ENCODE peak calls at places on chromosome 1, in four cellular contexts. L is SK-N-SH, B is A549, C is HepG2. F is an unnamed sample.

GRCh38 chr1:229563701-229564100 is 5.2 kb upstream of the ABCB10 start:
- DNase-seq in L (no peak), C (no peak), B (no peak), F (no peak)

GRCh38 chr1:6033986-6034749 is 11.5 kb upstream of the KCNAB2 start:
- DNase-seq in L (peak), B (no peak), C (peak), F (no peak)

GRCh38 chr1:47474278-47475193 is 36.7 kb downstream of the FOXD2 start:
- DNase-seq in C (no peak), B (no peak), L (peak), F (no peak)

GRCh38 chr1:209661081-209661480 is 8.9 kb upstream of the LAMB3 start:
- DNase-seq in C (no peak), L (no peak), B (no peak), F (no peak)

GRCh38 chr1:170253180-170253579 is 107.4 kb downstream of the NTMT2 start:
- DNase-seq in L (no peak), C (no peak), B (no peak), F (no peak)

GRCh38 chr1:180254496-180254819 is 24.4 kb downstream of the LHX4 start:
- DNase-seq in L (no peak), C (no peak), B (no peak), F (no peak)

GRCh38 chr1:36570478-36571060 is 87.9 kb upstream of the CSF3R start:
- DNase-seq in L (no peak), C (no peak), B (no peak), F (no peak)

GRCh38 chr1:14055442-14056225 is 355.6 kb downstream of the PRDM2 start:
- DNase-seq in C (no peak), L (no peak), B (no peak), F (no peak)

GRCh38 chr1:110916274-110916668 is 43.3 kb downstream of the CD53 start:
- DNase-seq in C (no peak), L (no peak), B (no peak), F (no peak)

GRCh38 chr1:1614204-1614953 is 921 bp upstream of the MIB2 start:
- DNase-seq in L (no peak), C (peak), B (no peak), F (no peak)

GRCh38 chr1:43835141-43836021 is 98.2 kb upstream of the ARTN start:
- DNase-seq in B (no peak), L (peak), C (no peak), F (no peak)

GRCh38 chr1:96559707-96560588 is 161.6 kb upstream of the PTBP2 start:
- DNase-seq in C (no peak), B (no peak), L (no peak), F (no peak)

GRCh38 chr1:48568501-48568900 is 96.5 kb upstream of the SPATA6 start:
- DNase-seq in C (no peak), B (no peak), L (no peak), F (no peak)

GRCh38 chr1:87064981-87065380 is 150.5 kb downstream of the HS2ST1 start:
- DNase-seq in B (no peak), L (no peak), C (no peak), F (no peak)

GRCh38 chr1:228647523-228648444 is 87.5 kb upstream of the RHOU start:
- DNase-seq in L (peak), C (peak), B (peak), F (no peak)

GRCh38 chr1:48109390-48110009 is 112.3 kb upstream of the TRABD2B start:
- DNase-seq in L (peak), B (no peak), C (peak), F (no peak)

GRCh38 chr1:197252981-197253380 is 15.1 kb upstream of the CRB1 start:
- DNase-seq in B (no peak), C (no peak), L (no peak), F (no peak)

GRCh38 chr1:7629465-7630195 is 141.5 kb upstream of the VAMP3 start:
- DNase-seq in L (peak), B (no peak), C (no peak), F (no peak)

GRCh38 chr1:109881906-109882287 is 28.8 kb upstream of the CSF1 start:
- DNase-seq in L (no peak), C (no peak), B (no peak), F (no peak)

GRCh38 chr1:9721606-9722377 is 70.3 kb downstream of the PIK3CD start:
- DNase-seq in C (peak), L (peak), B (peak), F (no peak)

GRCh38 chr1:92909321-92909720 is 51.9 kb downstream of the DIPK1A start:
- DNase-seq in L (no peak), B (no peak), C (no peak), F (no peak)

GRCh38 chr1:81731989-81732388 is 68.7 kb upstream of the ADGRL2 start:
- DNase-seq in C (no peak), B (no peak), L (no peak), F (no peak)

GRCh38 chr1:71738256-71738655 is 544.1 kb downstream of the NEGR1 start:
- DNase-seq in B (no peak), L (peak), C (no peak), F (no peak)

GRCh38 chr1:41496080-41497055 is 11.9 kb upstream of the EDN2 start:
- DNase-seq in C (peak), L (no peak), B (no peak), F (no peak)

GRCh38 chr1:153985984-153986761 is at the start of gene RAB13:
- DNase-seq in L (peak), B (peak), C (peak), F (no peak)

GRCh38 chr1:89754518-89754917 is 66.3 kb upstream of the LRRC8D start:
- DNase-seq in C (no peak), B (no peak), L (no peak), F (no peak)

GRCh38 chr1:248886237-248886895 is 19.7 kb upstream of the PGBD2 start:
- DNase-seq in B (no peak), C (no peak), L (no peak), F (no peak)

GRCh38 chr1:92277105-92277504 is 21.7 kb downstream of the GLMN start:
- DNase-seq in B (no peak), L (no peak), C (no peak), F (no peak)

GRCh38 chr1:214901718-214902117 is 180.8 kb upstream of the KCNK2 start:
- DNase-seq in C (no peak), L (no peak), B (no peak), F (no peak)

GRCh38 chr1:42379794-42380616 is 587 bp upstream of the RIMKLA start:
- DNase-seq in C (peak), B (peak), L (no peak), F (no peak)

GRCh38 chr1:152047954-152048640 is 11.3 kb upstream of the S100A11 start:
- DNase-seq in L (peak), B (peak), C (peak), F (peak)

GRCh38 chr1:152049291-152050073 is 12.7 kb upstream of the S100A11 start:
- DNase-seq in L (no peak), B (no peak), C (no peak), F (no peak)

GRCh38 chr1:152048641-152048970 is 11.8 kb upstream of the S100A11 start:
- DNase-seq in C (no peak), L (no peak), B (no peak), F (no peak)

GRCh38 chr1:152044386-152044785 is 7.6 kb upstream of the S100A11 start:
- DNase-seq in C (no peak), B (no peak), L (no peak), F (no peak)

GRCh38 chr1:152047607-152047953 is 10.8 kb upstream of the S100A11 start:
- DNase-seq in C (no peak), L (no peak), B (peak), F (no peak)
- TF ChIP-seq PBX3 in C (no peak), L (no peak), B (no peak), F (no peak)

GRCh38 chr1:157279157-157280140 is 141.3 kb upstream of the ETV3 start:
- DNase-seq in B (no peak), L (no peak), C (no peak), F (no peak)
- TF ChIP-seq PBX3 in B (no peak), L (no peak), C (no peak), F (no peak)

GRCh38 chr1:95201905-95202304 is 32.1 kb upstream of the RWDD3 start:
- DNase-seq in C (no peak), L (no peak), B (no peak), F (no peak)

GRCh38 chr1:95196017-95196416 is 38.0 kb upstream of the RWDD3 start:
- DNase-seq in B (no peak), L (no peak), C (no peak), F (no peak)

GRCh38 chr1:95193591-95193990 is 40.4 kb upstream of the RWDD3 start:
- DNase-seq in B (no peak), L (no peak), C (no peak), F (no peak)

GRCh38 chr1:95195046-95195445 is 39.0 kb upstream of the RWDD3 start:
- DNase-seq in L (no peak), B (no peak), C (no peak), F (no peak)

DNA sequence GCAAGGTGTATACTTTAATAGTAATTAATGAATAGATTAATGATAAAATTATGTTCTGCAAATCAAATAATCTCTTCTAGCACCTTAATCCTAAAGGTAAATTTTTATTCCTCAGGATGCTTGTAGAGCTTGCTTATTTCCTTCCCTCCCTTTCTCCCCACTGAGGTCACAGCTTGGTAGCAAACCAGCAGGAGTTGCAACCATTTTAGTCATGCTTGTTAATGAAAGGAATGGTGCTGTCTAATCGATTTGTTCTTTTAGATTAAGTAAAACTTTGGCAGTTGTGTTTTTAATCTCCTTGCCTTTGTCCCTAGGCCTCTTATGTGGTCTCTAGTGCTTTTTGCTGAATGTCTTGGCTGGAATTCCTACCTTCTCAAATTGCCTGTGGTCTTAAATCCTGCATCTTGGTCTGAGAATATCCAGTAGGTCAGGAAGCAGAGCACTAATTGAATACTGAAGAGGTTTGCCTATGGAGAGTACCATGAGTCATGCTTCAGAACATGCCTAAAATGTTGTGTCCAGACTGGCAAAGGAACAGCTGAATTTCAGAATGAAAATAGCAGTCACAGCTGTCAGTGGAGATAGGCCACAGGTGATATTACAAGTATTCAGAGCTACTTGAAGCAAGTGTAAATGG is 36.3 kb upstream of the RWDD3 start:
- DNase-seq in C (no peak), L (no peak), B (no peak), F (no peak)
- TF ChIP-seq PBX3 in C (no peak), L (peak), B (no peak), F (no peak)

GRCh38 chr1:235758931-235759330 is 107.8 kb downstream of the LYST start:
- DNase-seq in C (no peak), L (peak), B (no peak), F (no peak)
- TF ChIP-seq PBX3 in C (no peak), L (no peak), B (no peak), F (no peak)

GRCh38 chr1:101205457-101205856 is 31.4 kb upstream of the S1PR1 start:
- DNase-seq in B (no peak), L (peak), C (no peak), F (no peak)

GRCh38 chr1:101200513-101200912 is 36.3 kb upstream of the S1PR1 start:
- DNase-seq in L (no peak), C (no peak), B (no peak), F (no peak)

GRCh38 chr1:101207891-101208290 is 28.9 kb upstream of the S1PR1 start:
- DNase-seq in L (no peak), B (no peak), C (no peak), F (no peak)

GRCh38 chr1:101199637-101199982 is 37.2 kb upstream of the S1PR1 start:
- DNase-seq in C (no peak), B (no peak), L (no peak), F (no peak)

DNA sequence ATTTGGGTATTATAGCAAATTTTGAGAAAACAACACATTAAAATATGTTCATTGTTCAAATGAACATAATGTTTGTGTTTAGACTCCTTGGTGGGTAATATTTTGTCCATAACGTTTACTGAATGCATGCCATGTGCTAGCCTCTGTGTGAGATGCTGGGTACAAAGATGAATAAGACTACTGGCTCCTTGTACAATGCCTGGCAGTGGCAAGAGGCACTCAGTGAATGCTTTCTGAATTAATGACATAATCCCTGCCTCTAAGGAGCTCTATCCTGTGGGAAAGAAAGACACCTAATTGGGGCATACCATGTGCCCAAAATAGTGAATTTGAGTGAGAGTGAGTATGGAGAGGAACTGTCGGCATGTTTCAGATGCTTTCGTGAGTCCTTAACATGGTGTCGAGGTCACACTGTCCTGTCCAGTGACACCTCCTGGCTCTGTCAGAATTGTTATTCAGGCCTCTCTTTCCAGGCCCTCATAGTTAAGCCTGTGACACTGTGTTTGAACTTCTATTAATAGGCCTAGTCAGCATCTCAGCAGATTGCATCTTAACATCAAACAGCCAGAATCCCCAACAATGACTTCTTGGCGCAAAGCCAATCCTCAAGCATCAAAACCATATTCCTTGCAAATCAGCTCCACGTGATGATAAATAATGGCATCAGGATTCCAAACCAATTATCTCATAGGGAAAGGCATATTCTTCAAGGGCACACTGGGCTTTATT is 32.8 kb upstream of the S1PR1 start:
- DNase-seq in C (no peak), B (no peak), L (peak), F (no peak)
- TF ChIP-seq PBX3 in C (no peak), B (no peak), L (peak), F (no peak)

GRCh38 chr1:84479998-84480397 is 932 bp downstream of the RPF1 start:
- DNase-seq in B (peak), L (peak), C (no peak), F (no peak)
- TF ChIP-seq PBX3 in B (no peak), L (no peak), C (no peak), F (no peak)

F was measured in GM12878.